ENCODE peak calls at places on chromosome 21, in five cellular contexts. Q, F, U, H and W are unnamed samples. For H3K9me2, the result is how much of the 10 kb centered on the place peaks cover.

GRCh38 chr21:38355992-38356781 is 99.4 kb downstream of the KCNJ15 start:
- DNase-seq in Q (peak), F (peak), U (peak), H (peak), W (peak)

GRCh38 chr21:24955275-24955961 is 651.9 kb downstream of the MRPL39 start:
- DNase-seq in F (no peak), Q (no peak), U (no peak), H (no peak), W (no peak)

GRCh38 chr21:34795152-34796141 is 126.7 kb downstream of the CLIC6 start:
- DNase-seq in H (no peak), F (peak), Q (no peak), U (no peak), W (no peak)

GRCh38 chr21:28454978-28455600 is 537.6 kb downstream of the LTN1 start:
- DNase-seq in H (no peak), Q (no peak), U (no peak), F (no peak), W (no peak)

GRCh38 chr21:25863031-25863430 is 128.3 kb downstream of the GABPA start:
- DNase-seq in H (no peak), F (no peak), Q (no peak), U (no peak), W (no peak)

GRCh38 chr21:35142036-35142825 is 93.1 kb upstream of the RUNX1 start:
- DNase-seq in Q (no peak), H (no peak), U (no peak), F (no peak), W (no peak)

GRCh38 chr21:32413697-32414578 is 1.4 kb downstream of the EVA1C start:
- DNase-seq in H (no peak), U (no peak), Q (no peak), F (peak), W (no peak)

GRCh38 chr21:15843766-15844165 is 114.0 kb downstream of the USP25 start:
- DNase-seq in U (no peak), F (no peak), Q (no peak), H (no peak), W (no peak)

GRCh38 chr21:37877171-37877570 is 39.1 kb downstream of the KCNJ6 start:
- DNase-seq in F (peak), H (no peak), Q (no peak), U (no peak), W (no peak)

GRCh38 chr21:44374601-44375280 is 21.3 kb downstream of the TRPM2 start:
- DNase-seq in H (no peak), U (no peak), Q (no peak), F (no peak), W (no peak)

GRCh38 chr21:39660596-39660995 is 47.9 kb downstream of the B3GALT5 start:
- DNase-seq in U (no peak), Q (no peak), H (no peak), F (peak), W (no peak)

GRCh38 chr21:35075546-35075945 is 26.4 kb upstream of the RUNX1 start:
- DNase-seq in F (no peak), H (no peak), Q (no peak), U (no peak), W (no peak)

GRCh38 chr21:33936221-33937038 is 20.8 kb upstream of the ATP5PO start:
- DNase-seq in F (no peak), U (no peak), Q (no peak), H (peak), W (no peak)

GRCh38 chr21:34073749-34074282 is 438 bp downstream of the MRPS6 start:
- DNase-seq in Q (peak), H (peak), U (peak), F (peak), W (peak)

GRCh38 chr21:32603131-32603530 is 9.0 kb downstream of the CFAP298 start:
- DNase-seq in U (no peak), F (no peak), Q (no peak), H (no peak), W (no peak)

GRCh38 chr21:30444204-30444603 is 4.1 kb downstream of the KRTAP15-1 start:
- DNase-seq in Q (no peak), F (peak), H (peak), U (no peak), W (no peak)

GRCh38 chr21:23890652-23891051 is 1716.6 kb downstream of the MRPL39 start:
- DNase-seq in H (no peak), U (no peak), Q (no peak), F (no peak), W (no peak)

GRCh38 chr21:23886828-23887708 is 1720.2 kb downstream of the MRPL39 start:
- DNase-seq in U (no peak), Q (no peak), H (no peak), F (no peak), W (no peak)

GRCh38 chr21:23887709-23888303 is 1719.5 kb downstream of the MRPL39 start:
- DNase-seq in F (no peak), U (no peak), H (no peak), Q (no peak), W (no peak)
- H2AFZ ChIP-seq in F (no peak), U (no peak), H (no peak), Q (peak), W (no peak)

DNA sequence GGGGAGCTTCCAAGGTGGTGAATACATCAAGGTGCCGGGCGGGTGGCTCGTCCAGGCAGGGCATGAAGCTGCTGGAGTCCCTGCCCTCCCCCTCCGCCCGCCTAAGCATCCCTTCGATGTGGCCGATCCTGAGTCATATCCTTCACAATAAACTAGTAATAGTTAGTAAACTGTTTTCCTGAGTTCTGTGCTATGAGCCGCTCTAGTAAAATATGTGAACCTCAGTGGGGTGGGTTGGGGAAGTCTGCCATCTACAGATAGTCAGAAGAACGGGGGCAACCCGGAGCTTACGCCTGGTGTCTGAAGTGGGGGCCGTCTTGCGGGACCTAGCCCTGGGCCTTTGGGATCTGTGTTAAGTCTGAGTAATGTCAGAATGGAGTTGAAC is 21.6 kb downstream of the C2CD2 start:
- DNase-seq in H (no peak), U (no peak), Q (no peak), F (peak), W (no peak)
- H3K4me3 ChIP-seq in H (no peak), U (no peak), Q (no peak), F (peak), W (no peak)

GRCh38 chr21:36834192-36834591 is 132.3 kb downstream of the HLCS start:
- DNase-seq in Q (no peak), F (no peak), H (no peak), U (no peak), W (no peak)
- H3K9me2 ChIP-seq in Q (under half), F (under half), H (under half), U (under half), W (under half)

GRCh38 chr21:45898781-45899180 is 82.8 kb upstream of the COL6A1 start:
- DNase-seq in F (no peak), H (no peak), U (no peak), Q (no peak), W (no peak)

GRCh38 chr21:45902292-45902995 is 79.1 kb upstream of the COL6A1 start:
- DNase-seq in Q (no peak), U (no peak), F (no peak), H (no peak), W (no peak)

GRCh38 chr21:45900034-45900868 is 81.3 kb upstream of the COL6A1 start:
- DNase-seq in H (no peak), U (no peak), Q (no peak), F (no peak), W (no peak)

GRCh38 chr21:45899317-45900033 is 82.1 kb upstream of the COL6A1 start:
- DNase-seq in U (no peak), F (no peak), H (no peak), Q (no peak), W (no peak)

DNA sequence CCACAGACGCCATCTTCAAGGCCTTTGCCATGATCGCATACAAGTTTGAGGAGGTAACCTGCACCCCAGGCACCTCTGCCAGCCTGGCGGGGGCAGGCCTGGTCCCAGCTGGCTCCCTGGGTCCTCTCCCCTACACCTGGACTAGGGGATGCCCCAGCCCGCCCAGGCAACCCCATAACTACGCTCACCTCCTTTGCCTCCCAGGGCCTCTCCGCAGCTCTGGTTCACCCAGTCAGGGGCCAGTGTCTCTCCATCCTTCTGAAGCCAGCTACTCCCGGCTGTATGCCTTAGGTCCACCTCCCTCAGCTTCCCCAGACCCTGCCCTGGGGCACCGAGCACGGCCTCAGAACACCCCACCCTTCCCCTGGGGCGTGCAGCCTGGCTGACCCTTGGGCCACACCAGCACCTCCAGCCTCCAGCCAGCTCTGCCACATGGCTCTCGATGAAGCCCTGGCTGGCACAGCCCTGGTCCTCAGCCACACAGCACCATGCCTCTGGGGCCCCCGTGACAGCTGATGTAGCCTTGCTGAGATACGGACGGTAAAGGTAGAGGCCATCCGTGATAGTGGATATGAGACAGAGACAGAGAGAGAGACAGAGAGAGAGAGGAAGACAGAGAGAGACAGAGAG is 80.4 kb upstream of the COL6A1 start:
- DNase-seq in F (no peak), H (no peak), Q (no peak), U (no peak), W (no peak)
- H2AFZ ChIP-seq in F (no peak), H (no peak), Q (no peak), U (no peak), W (no peak)

GRCh38 chr21:36698160-36699025 is 522 bp upstream of the SIM2 start:
- DNase-seq in Q (peak), U (no peak), F (peak), H (peak), W (no peak)

GRCh38 chr21:36699026-36699545 is at the start of gene SIM2:
- DNase-seq in H (peak), U (no peak), F (peak), Q (peak), W (no peak)

GRCh38 chr21:36700295-36700960 is 1.5 kb downstream of the SIM2 start:
- DNase-seq in U (no peak), F (no peak), Q (no peak), H (peak), W (no peak)

GRCh38 chr21:36700961-36701911 is 2.3 kb downstream of the SIM2 start:
- DNase-seq in U (no peak), F (peak), H (peak), Q (peak), W (no peak)

GRCh38 chr21:36699546-36700294 is 805 bp downstream of the SIM2 start:
- DNase-seq in Q (peak), F (peak), U (no peak), H (peak), W (no peak)
- H3K4me3 ChIP-seq in Q (no peak), F (peak), U (no peak), H (peak), W (no peak)